ENCODE peak calls at places on chromosomes 2 and 18, in six cellular contexts. One of them, this sample, is unnamed.

GRCh38 chr18:12637901-12638633 is 19.8 kb downstream of the SPIRE1 start:
- DNase-seq in H9: no peak
- DNase-seq in IMR-90: peak; percentile 69
- DNase-seq in mesenchymal stem cell: no peak
- DNase-seq in neuronal stem cell: no peak
- DNase-seq in H1: no peak
- DNase-seq in this sample: peak; percentile 41

GRCh38 chr2:49251766-49252165 is 97.5 kb upstream of the FSHR start:
- DNase-seq in H9: no peak
- DNase-seq in IMR-90: peak; percentile 77
- DNase-seq in mesenchymal stem cell: peak; percentile 86
- DNase-seq in neuronal stem cell: no peak
- DNase-seq in H1: no peak
- DNase-seq in this sample: no peak

GRCh38 chr2:143525006-143525405 is 395.8 kb downstream of the ARHGAP15 start:
- DNase-seq in H9: no peak
- DNase-seq in IMR-90: peak; percentile 34
- DNase-seq in mesenchymal stem cell: peak; percentile 69
- DNase-seq in neuronal stem cell: no peak
- DNase-seq in H1: no peak
- DNase-seq in this sample: no peak

GRCh38 chr18:41720226-41720625 is 234.8 kb upstream of the PIK3C3 start:
- DNase-seq in H9: no peak
- DNase-seq in IMR-90: no peak
- DNase-seq in mesenchymal stem cell: no peak
- DNase-seq in neuronal stem cell: no peak
- DNase-seq in H1: no peak
- DNase-seq in this sample: no peak

GRCh38 chr18:11167778-11168177 is 18.4 kb upstream of the PIEZO2 start:
- DNase-seq in H9: no peak
- DNase-seq in IMR-90: peak; percentile 85
- DNase-seq in mesenchymal stem cell: peak; percentile 81
- DNase-seq in neuronal stem cell: no peak
- DNase-seq in H1: no peak
- DNase-seq in this sample: no peak

GRCh38 chr18:36592282-36592681 is 236.5 kb downstream of the TPGS2 start:
- DNase-seq in H9: no peak
- DNase-seq in IMR-90: peak; percentile 72
- DNase-seq in mesenchymal stem cell: no peak
- DNase-seq in neuronal stem cell: no peak
- DNase-seq in H1: no peak
- DNase-seq in this sample: no peak

GRCh38 chr2:148565272-148565894 is 79.2 kb upstream of the EPC2 start:
- DNase-seq in H9: no peak
- DNase-seq in IMR-90: no peak
- DNase-seq in mesenchymal stem cell: peak; percentile 11
- DNase-seq in neuronal stem cell: no peak
- DNase-seq in H1: no peak
- DNase-seq in this sample: peak; percentile 37

GRCh38 chr2:6934329-6934728 is 17.1 kb downstream of the RNF144A start:
- DNase-seq in H9: no peak
- DNase-seq in IMR-90: no peak
- DNase-seq in mesenchymal stem cell: no peak
- DNase-seq in neuronal stem cell: no peak
- DNase-seq in H1: no peak
- DNase-seq in this sample: no peak

GRCh38 chr2:120769076-120769786 is 33.6 kb downstream of the GLI2 start:
- DNase-seq in H9: no peak
- DNase-seq in IMR-90: no peak
- DNase-seq in mesenchymal stem cell: no peak
- DNase-seq in neuronal stem cell: no peak
- DNase-seq in H1: no peak
- DNase-seq in this sample: no peak

GRCh38 chr2:20917724-20918572 is 95.0 kb upstream of the LDAH start:
- DNase-seq in H9: no peak
- DNase-seq in IMR-90: peak; percentile 34
- DNase-seq in mesenchymal stem cell: no peak
- DNase-seq in neuronal stem cell: no peak
- DNase-seq in H1: no peak
- DNase-seq in this sample: no peak

GRCh38 chr2:215664847-215665525 is 229.1 kb upstream of the FN1 start:
- DNase-seq in H9: no peak
- DNase-seq in IMR-90: peak; percentile 93
- DNase-seq in mesenchymal stem cell: peak; percentile 94
- DNase-seq in neuronal stem cell: no peak
- DNase-seq in H1: no peak
- DNase-seq in this sample: peak; percentile 75

GRCh38 chr18:79950440-79951341 is 762 bp downstream of the SLC66A2 start:
- DNase-seq in H9: peak; percentile 42
- DNase-seq in IMR-90: peak; percentile 12
- DNase-seq in mesenchymal stem cell: peak; percentile 43
- DNase-seq in neuronal stem cell: no peak
- DNase-seq in H1: no peak
- DNase-seq in this sample: no peak

GRCh38 chr2:99608092-99608491 is 118.3 kb upstream of the REV1 start:
- DNase-seq in H9: no peak
- DNase-seq in IMR-90: no peak
- DNase-seq in mesenchymal stem cell: no peak
- DNase-seq in neuronal stem cell: no peak
- DNase-seq in H1: no peak
- DNase-seq in this sample: peak; percentile 19

GRCh38 chr2:221258464-221258863 is 313.6 kb downstream of the EPHA4 start:
- DNase-seq in H9: no peak
- DNase-seq in IMR-90: no peak
- DNase-seq in mesenchymal stem cell: no peak
- DNase-seq in neuronal stem cell: no peak
- DNase-seq in H1: no peak
- DNase-seq in this sample: no peak

GRCh38 chr2:182980115-182980514 is 58.1 kb downstream of the NCKAP1 start:
- DNase-seq in H9: no peak
- DNase-seq in IMR-90: peak; percentile 62
- DNase-seq in mesenchymal stem cell: peak; percentile 60
- DNase-seq in neuronal stem cell: peak; percentile 9
- DNase-seq in H1: no peak
- DNase-seq in this sample: peak; percentile 48

GRCh38 chr2:31383471-31384153 is 30.9 kb downstream of the XDH start:
- DNase-seq in H9: no peak
- DNase-seq in IMR-90: peak; percentile 75
- DNase-seq in mesenchymal stem cell: peak; percentile 9
- DNase-seq in neuronal stem cell: no peak
- DNase-seq in H1: no peak
- DNase-seq in this sample: no peak

GRCh38 chr2:138641277-138641676 is 138.9 kb downstream of the NXPH2 start:
- DNase-seq in H9: no peak
- DNase-seq in IMR-90: no peak
- DNase-seq in mesenchymal stem cell: no peak
- DNase-seq in neuronal stem cell: no peak
- DNase-seq in H1: no peak
- DNase-seq in this sample: no peak

GRCh38 chr2:196745711-196746110 is 53.8 kb downstream of the GTF3C3 start:
- DNase-seq in H9: no peak
- DNase-seq in IMR-90: no peak
- DNase-seq in mesenchymal stem cell: no peak
- DNase-seq in neuronal stem cell: no peak
- DNase-seq in H1: no peak
- DNase-seq in this sample: no peak

GRCh38 chr2:217404236-217404760 is 544.4 kb upstream of the TNP1 start:
- DNase-seq in H9: no peak
- DNase-seq in IMR-90: no peak
- DNase-seq in mesenchymal stem cell: no peak
- DNase-seq in neuronal stem cell: no peak
- DNase-seq in H1: no peak
- DNase-seq in this sample: no peak

GRCh38 chr2:217402622-217403383 is 542.9 kb upstream of the TNP1 start:
- DNase-seq in H9: no peak
- DNase-seq in IMR-90: no peak
- DNase-seq in mesenchymal stem cell: no peak
- DNase-seq in neuronal stem cell: no peak
- DNase-seq in H1: no peak
- DNase-seq in this sample: no peak

GRCh38 chr2:217412299-217412698 is 552.4 kb upstream of the TNP1 start:
- DNase-seq in H9: no peak
- DNase-seq in IMR-90: no peak
- DNase-seq in mesenchymal stem cell: no peak
- DNase-seq in neuronal stem cell: no peak
- DNase-seq in H1: no peak
- DNase-seq in this sample: no peak

GRCh38 chr2:217409939-217410820 is 550.3 kb upstream of the TNP1 start:
- DNase-seq in H9: no peak
- DNase-seq in IMR-90: no peak
- DNase-seq in mesenchymal stem cell: no peak
- DNase-seq in neuronal stem cell: no peak
- DNase-seq in H1: no peak
- DNase-seq in this sample: no peak

DNA sequence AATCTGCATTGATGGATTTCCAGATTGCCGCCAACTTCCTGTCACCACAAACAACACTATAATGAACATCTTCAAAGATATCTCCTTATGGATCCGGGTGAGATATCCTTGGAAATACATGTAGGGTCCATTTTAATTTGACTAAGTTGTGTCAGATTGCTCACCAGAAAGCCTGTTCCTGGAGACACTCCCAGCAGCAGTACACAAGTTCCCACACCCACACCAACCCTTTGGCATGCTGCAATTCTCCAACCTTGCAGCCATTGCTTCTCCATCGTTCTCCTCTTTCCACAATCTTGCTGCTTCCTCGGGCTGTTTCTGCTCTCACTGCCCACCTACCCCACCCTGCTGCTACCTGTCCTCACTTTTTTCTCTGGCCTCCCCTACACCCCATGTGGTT is 547.6 kb upstream of the TNP1 start:
- DNase-seq in H9: no peak
- DNase-seq in IMR-90: no peak
- DNase-seq in mesenchymal stem cell: no peak
- DNase-seq in neuronal stem cell: no peak
- DNase-seq in H1: no peak
- DNase-seq in this sample: no peak
- H2BK15ac ChIP-seq in H9: no peak overlapping the region
- H2BK15ac ChIP-seq in IMR-90: no peak overlapping the region
- H2BK15ac ChIP-seq in mesenchymal stem cell: no peak overlapping the region
- H2BK15ac ChIP-seq in neuronal stem cell: no peak overlapping the region
- H2BK15ac ChIP-seq in H1: no peak overlapping the region
- H2BK15ac ChIP-seq in this sample: no peak overlapping the region

GRCh38 chr2:73112026-73112912 is 479 bp downstream of the RAB11FIP5 start:
- DNase-seq in H9: peak; percentile 57
- DNase-seq in IMR-90: peak; percentile 49
- DNase-seq in mesenchymal stem cell: peak; percentile 62
- DNase-seq in neuronal stem cell: peak; percentile 44
- DNase-seq in H1: no peak
- DNase-seq in this sample: peak; percentile 77

GRCh38 chr2:73113634-73113958 is 848 bp upstream of the RAB11FIP5 start:
- DNase-seq in H9: no peak
- DNase-seq in IMR-90: no peak
- DNase-seq in mesenchymal stem cell: no peak
- DNase-seq in neuronal stem cell: no peak
- DNase-seq in H1: no peak
- DNase-seq in this sample: no peak

GRCh38 chr2:73111300-73112025 is 1.3 kb downstream of the RAB11FIP5 start:
- DNase-seq in H9: peak; percentile 75
- DNase-seq in IMR-90: no peak
- DNase-seq in mesenchymal stem cell: peak; percentile 70
- DNase-seq in neuronal stem cell: peak; percentile 24
- DNase-seq in H1: no peak
- DNase-seq in this sample: peak; percentile 88

GRCh38 chr2:73114273-73114867 is 1.6 kb upstream of the RAB11FIP5 start:
- DNase-seq in H9: no peak
- DNase-seq in IMR-90: peak; percentile 70
- DNase-seq in mesenchymal stem cell: peak; percentile 41
- DNase-seq in neuronal stem cell: no peak
- DNase-seq in H1: no peak
- DNase-seq in this sample: no peak

GRCh38 chr2:73112913-73113633 is at the start of gene RAB11FIP5:
- DNase-seq in H9: peak; percentile 87
- DNase-seq in IMR-90: peak; percentile 88
- DNase-seq in mesenchymal stem cell: peak; percentile 90
- DNase-seq in neuronal stem cell: peak; percentile 80
- DNase-seq in H1: no peak
- DNase-seq in this sample: peak; percentile 71
- H2BK5ac ChIP-seq in H9: no peak within 1 kb of the TSS
- H2BK5ac ChIP-seq in IMR-90: peak within 1 kb of the TSS; percentile 81
- H2BK5ac ChIP-seq in mesenchymal stem cell: peak within 1 kb of the TSS; percentile 96
- H2BK5ac ChIP-seq in neuronal stem cell: peak within 1 kb of the TSS; percentile 79
- H2BK5ac ChIP-seq in H1: no peak within 1 kb of the TSS
- H2BK5ac ChIP-seq in this sample: no peak within 1 kb of the TSS

GRCh38 chr2:233165895-233166661 is 85.4 kb upstream of the ATG16L1 start:
- DNase-seq in H9: no peak
- DNase-seq in IMR-90: no peak
- DNase-seq in mesenchymal stem cell: no peak
- DNase-seq in neuronal stem cell: no peak
- DNase-seq in H1: no peak
- DNase-seq in this sample: no peak
- H2BK15ac ChIP-seq in H9: no peak overlapping the region
- H2BK15ac ChIP-seq in IMR-90: no peak overlapping the region
- H2BK15ac ChIP-seq in mesenchymal stem cell: no peak overlapping the region
- H2BK15ac ChIP-seq in neuronal stem cell: no peak overlapping the region
- H2BK15ac ChIP-seq in H1: no peak overlapping the region
- H2BK15ac ChIP-seq in this sample: no peak overlapping the region

GRCh38 chr18:48376406-48376805 is 32.8 kb downstream of the ZBTB7C start:
- DNase-seq in H9: peak; percentile 64
- DNase-seq in IMR-90: no peak
- DNase-seq in mesenchymal stem cell: no peak
- DNase-seq in neuronal stem cell: peak; percentile 31
- DNase-seq in H1: no peak
- DNase-seq in this sample: peak; percentile 54

GRCh38 chr18:48375150-48375790 is 33.9 kb downstream of the ZBTB7C start:
- DNase-seq in H9: no peak
- DNase-seq in IMR-90: no peak
- DNase-seq in mesenchymal stem cell: no peak
- DNase-seq in neuronal stem cell: no peak
- DNase-seq in H1: no peak
- DNase-seq in this sample: no peak

GRCh38 chr18:48376934-48377333 is 32.2 kb downstream of the ZBTB7C start:
- DNase-seq in H9: no peak
- DNase-seq in IMR-90: no peak
- DNase-seq in mesenchymal stem cell: no peak
- DNase-seq in neuronal stem cell: no peak
- DNase-seq in H1: no peak
- DNase-seq in this sample: no peak

GRCh38 chr18:48371854-48372598 is 37.2 kb downstream of the ZBTB7C start:
- DNase-seq in H9: no peak
- DNase-seq in IMR-90: no peak
- DNase-seq in mesenchymal stem cell: no peak
- DNase-seq in neuronal stem cell: no peak
- DNase-seq in H1: no peak
- DNase-seq in this sample: no peak

GRCh38 chr18:48374423-48375149 is 34.6 kb downstream of the ZBTB7C start:
- DNase-seq in H9: no peak
- DNase-seq in IMR-90: no peak
- DNase-seq in mesenchymal stem cell: no peak
- DNase-seq in neuronal stem cell: no peak
- DNase-seq in H1: no peak
- DNase-seq in this sample: no peak
- H2BK5ac ChIP-seq in H9: no peak overlapping the region
- H2BK5ac ChIP-seq in IMR-90: no peak overlapping the region
- H2BK5ac ChIP-seq in mesenchymal stem cell: no peak overlapping the region
- H2BK5ac ChIP-seq in neuronal stem cell: no peak overlapping the region
- H2BK5ac ChIP-seq in H1: no peak overlapping the region
- H2BK5ac ChIP-seq in this sample: no peak overlapping the region

This sample was measured in mesendoderm.